ENCODE peak calls at places on chromosomes 11 and 22, in ten cellular contexts. One of them, this sample, is unnamed. For H3K9me3, the result is how much of the 10 kb centered on the place peaks cover.

GRCh38 chr11:131908316-131908715 is 537.9 kb downstream of the NTM start:
- DNase-seq in sigmoid colon: no peak
- DNase-seq in transverse colon: no peak
- DNase-seq in HCT116: no peak
- DNase-seq in suprapubic skin: no peak
- DNase-seq in endothelial cell of umbilical vein: no peak
- DNase-seq in stomach: no peak
- DNase-seq in HepG2: no peak
- DNase-seq in H1: no peak
- DNase-seq in prostate gland: no peak
- DNase-seq in this sample: no peak

GRCh38 chr11:33778682-33779081 is 4.4 kb upstream of the FBXO3 start:
- DNase-seq in sigmoid colon: no peak
- DNase-seq in transverse colon: no peak
- DNase-seq in HCT116: no peak
- DNase-seq in suprapubic skin: no peak
- DNase-seq in endothelial cell of umbilical vein: no peak
- DNase-seq in stomach: no peak
- DNase-seq in HepG2: no peak
- DNase-seq in H1: no peak
- DNase-seq in prostate gland: no peak
- DNase-seq in this sample: no peak

GRCh38 chr11:67507242-67507890 is 596 bp downstream of the CDK2AP2 start:
- DNase-seq in sigmoid colon: peak
- DNase-seq in transverse colon: peak
- DNase-seq in HCT116: peak
- DNase-seq in suprapubic skin: no peak
- DNase-seq in endothelial cell of umbilical vein: no peak
- DNase-seq in stomach: peak
- DNase-seq in HepG2: no peak
- DNase-seq in H1: no peak
- DNase-seq in prostate gland: peak
- DNase-seq in this sample: no peak

GRCh38 chr11:117898059-117898458 is 21.6 kb upstream of the FXYD6 start:
- DNase-seq in sigmoid colon: peak
- DNase-seq in transverse colon: no peak
- DNase-seq in HCT116: no peak
- DNase-seq in suprapubic skin: no peak
- DNase-seq in endothelial cell of umbilical vein: no peak
- DNase-seq in stomach: no peak
- DNase-seq in HepG2: no peak
- DNase-seq in H1: no peak
- DNase-seq in prostate gland: no peak
- DNase-seq in this sample: no peak

GRCh38 chr11:65718964-65719492 is 1.6 kb downstream of the RNASEH2C start:
- DNase-seq in sigmoid colon: no peak
- DNase-seq in transverse colon: no peak
- DNase-seq in HCT116: no peak
- DNase-seq in suprapubic skin: peak
- DNase-seq in endothelial cell of umbilical vein: no peak
- DNase-seq in stomach: peak
- DNase-seq in HepG2: no peak
- DNase-seq in H1: no peak
- DNase-seq in prostate gland: no peak
- DNase-seq in this sample: no peak

GRCh38 chr11:129440028-129440630 is 64.5 kb downstream of the BARX2 start:
- DNase-seq in sigmoid colon: no peak
- DNase-seq in transverse colon: no peak
- DNase-seq in HCT116: no peak
- DNase-seq in suprapubic skin: no peak
- DNase-seq in endothelial cell of umbilical vein: no peak
- DNase-seq in stomach: no peak
- DNase-seq in HepG2: peak
- DNase-seq in H1: no peak
- DNase-seq in prostate gland: peak
- DNase-seq in this sample: no peak

GRCh38 chr11:64123102-64123434 is 42.8 kb downstream of the MACROD1 start:
- DNase-seq in sigmoid colon: peak
- DNase-seq in transverse colon: peak
- DNase-seq in HCT116: no peak
- DNase-seq in suprapubic skin: no peak
- DNase-seq in endothelial cell of umbilical vein: no peak
- DNase-seq in stomach: peak
- DNase-seq in HepG2: no peak
- DNase-seq in H1: no peak
- DNase-seq in prostate gland: peak
- DNase-seq in this sample: no peak

GRCh38 chr22:23200896-23201295 is 20.6 kb downstream of the BCR start:
- DNase-seq in sigmoid colon: no peak
- DNase-seq in transverse colon: no peak
- DNase-seq in HCT116: no peak
- DNase-seq in suprapubic skin: no peak
- DNase-seq in endothelial cell of umbilical vein: peak
- DNase-seq in stomach: peak
- DNase-seq in HepG2: no peak
- DNase-seq in H1: no peak
- DNase-seq in prostate gland: no peak
- DNase-seq in this sample: no peak

GRCh38 chr11:10268746-10269487 is 25.1 kb downstream of the SBF2 start:
- DNase-seq in sigmoid colon: no peak
- DNase-seq in transverse colon: no peak
- DNase-seq in HCT116: no peak
- DNase-seq in suprapubic skin: no peak
- DNase-seq in endothelial cell of umbilical vein: no peak
- DNase-seq in stomach: no peak
- DNase-seq in HepG2: no peak
- DNase-seq in H1: no peak
- DNase-seq in prostate gland: no peak
- DNase-seq in this sample: no peak

GRCh38 chr11:10272132-10272531 is 21.9 kb downstream of the SBF2 start:
- DNase-seq in sigmoid colon: no peak
- DNase-seq in transverse colon: no peak
- DNase-seq in HCT116: no peak
- DNase-seq in suprapubic skin: no peak
- DNase-seq in endothelial cell of umbilical vein: no peak
- DNase-seq in stomach: no peak
- DNase-seq in HepG2: no peak
- DNase-seq in H1: no peak
- DNase-seq in prostate gland: no peak
- DNase-seq in this sample: no peak

GRCh38 chr11:10275714-10276113 is 18.3 kb downstream of the SBF2 start:
- DNase-seq in sigmoid colon: no peak
- DNase-seq in transverse colon: no peak
- DNase-seq in HCT116: no peak
- DNase-seq in suprapubic skin: no peak
- DNase-seq in endothelial cell of umbilical vein: no peak
- DNase-seq in stomach: no peak
- DNase-seq in HepG2: no peak
- DNase-seq in H1: no peak
- DNase-seq in prostate gland: no peak
- DNase-seq in this sample: no peak

GRCh38 chr11:10273738-10274137 is 20.3 kb downstream of the SBF2 start:
- DNase-seq in sigmoid colon: no peak
- DNase-seq in transverse colon: no peak
- DNase-seq in HCT116: no peak
- DNase-seq in suprapubic skin: no peak
- DNase-seq in endothelial cell of umbilical vein: no peak
- DNase-seq in stomach: no peak
- DNase-seq in HepG2: no peak
- DNase-seq in H1: no peak
- DNase-seq in prostate gland: no peak
- DNase-seq in this sample: no peak

DNA sequence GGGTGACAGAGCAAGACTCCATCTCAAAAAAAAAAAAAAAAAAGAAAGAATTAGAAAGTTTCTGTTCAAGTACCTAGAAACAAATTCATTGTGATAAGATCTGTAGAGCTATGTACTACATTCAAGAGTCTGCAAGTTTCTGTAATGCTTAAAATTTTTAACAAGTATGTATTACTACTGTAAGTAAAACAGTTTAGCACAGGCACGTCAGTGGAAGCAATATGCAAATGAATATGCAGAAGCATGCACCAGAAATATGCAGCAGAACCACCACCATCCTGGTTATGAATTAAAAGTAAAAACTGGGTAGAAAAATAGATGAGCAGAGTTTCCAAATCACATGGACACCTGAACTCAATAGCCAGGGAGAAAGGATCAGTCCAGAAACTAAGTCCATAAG is 19.3 kb downstream of the SBF2 start:
- DNase-seq in sigmoid colon: no peak
- DNase-seq in transverse colon: no peak
- DNase-seq in HCT116: no peak
- DNase-seq in suprapubic skin: no peak
- DNase-seq in endothelial cell of umbilical vein: no peak
- DNase-seq in stomach: no peak
- DNase-seq in HepG2: no peak
- DNase-seq in H1: no peak
- DNase-seq in prostate gland: no peak
- DNase-seq in this sample: no peak
- TF ChIP-seq POLR2AphosphoS5 in sigmoid colon: no peak
- TF ChIP-seq POLR2AphosphoS5 in transverse colon: no peak
- TF ChIP-seq POLR2AphosphoS5 in HCT116: no peak
- TF ChIP-seq POLR2AphosphoS5 in suprapubic skin: no peak
- TF ChIP-seq POLR2AphosphoS5 in endothelial cell of umbilical vein: no peak
- TF ChIP-seq POLR2AphosphoS5 in stomach: no peak
- TF ChIP-seq POLR2AphosphoS5 in HepG2: no peak
- TF ChIP-seq POLR2AphosphoS5 in H1: no peak
- TF ChIP-seq POLR2AphosphoS5 in prostate gland: no peak
- TF ChIP-seq POLR2AphosphoS5 in this sample: no peak

GRCh38 chr22:47394504-47395440 is 632.3 kb downstream of the TBC1D22A start:
- DNase-seq in sigmoid colon: no peak
- DNase-seq in transverse colon: no peak
- DNase-seq in HCT116: no peak
- DNase-seq in suprapubic skin: peak
- DNase-seq in endothelial cell of umbilical vein: no peak
- DNase-seq in stomach: no peak
- DNase-seq in HepG2: no peak
- DNase-seq in H1: no peak
- DNase-seq in prostate gland: no peak
- DNase-seq in this sample: no peak
- H3K9me3 ChIP-seq in sigmoid colon: under half
- H3K9me3 ChIP-seq in transverse colon: under half
- H3K9me3 ChIP-seq in HCT116: under half
- H3K9me3 ChIP-seq in suprapubic skin: under half
- H3K9me3 ChIP-seq in endothelial cell of umbilical vein: under half
- H3K9me3 ChIP-seq in stomach: under half
- H3K9me3 ChIP-seq in HepG2: under half
- H3K9me3 ChIP-seq in H1: half or more
- H3K9me3 ChIP-seq in prostate gland: under half
- H3K9me3 ChIP-seq in this sample: under half

DNA sequence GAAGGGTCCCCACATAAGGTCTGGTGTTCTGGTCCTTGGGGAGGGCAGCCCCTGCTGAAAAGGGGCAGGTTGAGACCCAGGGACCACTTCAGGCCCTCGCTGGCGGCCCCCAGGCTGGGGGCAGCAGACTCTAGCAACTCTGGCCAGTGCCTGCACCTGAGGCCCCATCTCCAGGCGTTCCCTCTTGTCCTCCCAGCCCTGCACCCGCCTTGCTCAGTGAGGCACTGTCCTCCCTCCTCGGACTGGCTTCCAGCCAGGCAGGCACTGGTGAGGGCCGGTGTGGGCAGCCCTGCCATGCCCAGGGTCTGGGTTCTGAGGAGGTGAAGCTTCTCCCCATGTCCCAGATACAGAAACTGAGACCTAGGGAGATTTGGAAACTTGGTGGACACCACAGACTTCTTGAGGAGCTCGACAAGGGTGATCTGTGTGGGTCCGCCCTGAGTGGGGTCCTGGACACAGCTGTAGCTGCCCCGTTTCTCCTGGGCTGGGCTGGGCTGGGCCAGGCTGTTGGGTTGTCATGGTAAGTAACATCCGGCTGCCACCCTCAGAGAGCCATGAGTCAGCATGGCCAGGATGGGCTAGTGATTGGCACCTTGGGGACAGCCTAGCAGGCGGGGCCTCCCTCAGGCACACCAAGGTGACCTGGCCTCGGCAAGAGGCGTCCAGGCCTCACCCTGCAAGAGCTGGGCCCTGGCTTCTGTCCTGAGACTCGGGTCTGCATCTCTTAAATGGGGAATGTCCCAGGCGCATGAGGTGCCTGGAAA is 11.1 kb upstream of the PHLDA2 start:
- DNase-seq in sigmoid colon: peak
- DNase-seq in transverse colon: peak
- DNase-seq in HCT116: peak
- DNase-seq in suprapubic skin: peak
- DNase-seq in endothelial cell of umbilical vein: no peak
- DNase-seq in stomach: peak
- DNase-seq in HepG2: peak
- DNase-seq in H1: no peak
- DNase-seq in prostate gland: no peak
- DNase-seq in this sample: no peak
- H3K27ac ChIP-seq in sigmoid colon: no peak
- H3K27ac ChIP-seq in transverse colon: peak
- H3K27ac ChIP-seq in HCT116: peak
- H3K27ac ChIP-seq in suprapubic skin: no peak
- H3K27ac ChIP-seq in endothelial cell of umbilical vein: no peak
- H3K27ac ChIP-seq in stomach: peak
- H3K27ac ChIP-seq in HepG2: peak
- H3K27ac ChIP-seq in H1: no peak
- H3K27ac ChIP-seq in prostate gland: no peak
- H3K27ac ChIP-seq in this sample: no peak

GRCh38 chr11:62444271-62444833 is 25.5 kb downstream of the SCGB1A1 start:
- DNase-seq in sigmoid colon: peak
- DNase-seq in transverse colon: peak
- DNase-seq in HCT116: no peak
- DNase-seq in suprapubic skin: peak
- DNase-seq in endothelial cell of umbilical vein: peak
- DNase-seq in stomach: peak
- DNase-seq in HepG2: no peak
- DNase-seq in H1: no peak
- DNase-seq in prostate gland: no peak
- DNase-seq in this sample: no peak

GRCh38 chr11:62444835-62445234 is 26.0 kb downstream of the SCGB1A1 start:
- DNase-seq in sigmoid colon: peak
- DNase-seq in transverse colon: no peak
- DNase-seq in HCT116: no peak
- DNase-seq in suprapubic skin: no peak
- DNase-seq in endothelial cell of umbilical vein: no peak
- DNase-seq in stomach: no peak
- DNase-seq in HepG2: no peak
- DNase-seq in H1: no peak
- DNase-seq in prostate gland: no peak
- DNase-seq in this sample: no peak

GRCh38 chr11:62443390-62444201 is 24.8 kb downstream of the SCGB1A1 start:
- DNase-seq in sigmoid colon: peak
- DNase-seq in transverse colon: no peak
- DNase-seq in HCT116: no peak
- DNase-seq in suprapubic skin: peak
- DNase-seq in endothelial cell of umbilical vein: no peak
- DNase-seq in stomach: no peak
- DNase-seq in HepG2: no peak
- DNase-seq in H1: no peak
- DNase-seq in prostate gland: no peak
- DNase-seq in this sample: no peak

GRCh38 chr11:62445314-62445740 is 26.5 kb downstream of the SCGB1A1 start:
- DNase-seq in sigmoid colon: peak
- DNase-seq in transverse colon: peak
- DNase-seq in HCT116: no peak
- DNase-seq in suprapubic skin: peak
- DNase-seq in endothelial cell of umbilical vein: peak
- DNase-seq in stomach: peak
- DNase-seq in HepG2: no peak
- DNase-seq in H1: no peak
- DNase-seq in prostate gland: peak
- DNase-seq in this sample: no peak

DNA sequence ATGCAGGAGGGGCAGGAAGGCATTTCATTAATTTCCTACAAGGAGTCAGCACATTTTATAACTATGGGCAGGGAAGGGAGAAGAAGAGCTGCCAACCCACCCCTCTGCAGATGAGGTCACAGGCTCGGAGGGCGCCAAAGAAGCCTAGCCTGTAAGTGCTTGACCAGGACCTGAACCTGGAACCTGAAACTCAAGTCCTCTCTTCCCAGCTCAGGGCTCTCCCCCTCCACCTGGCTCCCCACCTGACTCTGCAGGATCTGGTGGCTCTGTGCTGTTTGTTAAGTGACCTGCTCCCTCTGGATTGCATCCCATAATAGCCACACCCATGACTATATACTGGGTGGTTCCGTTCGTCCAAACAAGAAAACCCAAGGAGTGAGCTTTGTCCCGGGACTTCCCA is 27.3 kb downstream of the SCGB1A1 start:
- DNase-seq in sigmoid colon: peak
- DNase-seq in transverse colon: peak
- DNase-seq in HCT116: no peak
- DNase-seq in suprapubic skin: no peak
- DNase-seq in endothelial cell of umbilical vein: no peak
- DNase-seq in stomach: no peak
- DNase-seq in HepG2: no peak
- DNase-seq in H1: no peak
- DNase-seq in prostate gland: peak
- DNase-seq in this sample: no peak
- TF ChIP-seq POLR2AphosphoS5 in sigmoid colon: no peak
- TF ChIP-seq POLR2AphosphoS5 in transverse colon: no peak
- TF ChIP-seq POLR2AphosphoS5 in HCT116: no peak
- TF ChIP-seq POLR2AphosphoS5 in suprapubic skin: no peak
- TF ChIP-seq POLR2AphosphoS5 in endothelial cell of umbilical vein: no peak
- TF ChIP-seq POLR2AphosphoS5 in stomach: no peak
- TF ChIP-seq POLR2AphosphoS5 in HepG2: no peak
- TF ChIP-seq POLR2AphosphoS5 in H1: no peak
- TF ChIP-seq POLR2AphosphoS5 in prostate gland: no peak
- TF ChIP-seq POLR2AphosphoS5 in this sample: no peak

This sample was measured in esophagus muscularis mucosa.